ENCODE peak calls at places on chromosome 15, in ten cellular contexts. J, N, M, F, G, W, H, S, T and C are unnamed samples. For H3K4me1 and H3K36me3, the result is how much of the 10 kb centered on the place peaks cover.

GRCh38 chr15:49815937-49816336 is 195.1 kb downstream of the DTWD1 start:
- DNase-seq in J (peak), N (no peak), M (no peak), F (no peak), G (no peak), W (no peak), H (no peak), S (no peak), T (no peak), C (no peak)

GRCh38 chr15:79168922-79169322 is 78.3 kb upstream of the RASGRF1 start:
- DNase-seq in J (no peak), N (no peak), M (peak), F (peak), G (no peak), W (no peak), H (no peak), S (no peak), T (peak), C (no peak)

GRCh38 chr15:41936649-41937567 is 35.4 kb downstream of the EHD4 start:
- DNase-seq in J (no peak), N (peak), M (no peak), F (no peak), G (no peak), W (no peak), H (no peak), S (no peak), T (peak), C (peak)

GRCh38 chr15:76274226-76274625 is 37.0 kb downstream of the ETFA start:
- DNase-seq in J (no peak), N (no peak), M (no peak), F (no peak), G (no peak), W (no peak), H (no peak), S (no peak), T (no peak), C (no peak)

GRCh38 chr15:39589193-39589814 is 8.4 kb downstream of the THBS1 start:
- DNase-seq in J (no peak), N (no peak), M (no peak), F (peak), G (no peak), W (no peak), H (no peak), S (no peak), T (no peak), C (no peak)

GRCh38 chr15:59976480-59976879 is 27.6 kb upstream of the FOXB1 start:
- DNase-seq in J (no peak), N (no peak), M (no peak), F (no peak), G (no peak), W (no peak), H (no peak), S (no peak), T (no peak), C (peak)

GRCh38 chr15:70235347-70235746 is 137.6 kb upstream of the TLE3 start:
- DNase-seq in J (no peak), N (no peak), M (no peak), F (peak), G (no peak), W (no peak), H (no peak), S (no peak), T (no peak), C (no peak)

GRCh38 chr15:80450811-80451321 is 46.7 kb downstream of the ARNT2 start:
- DNase-seq in J (no peak), N (no peak), M (no peak), F (no peak), G (no peak), W (no peak), H (no peak), S (no peak), T (no peak), C (no peak)

GRCh38 chr15:80770356-80770705 is 8.8 kb upstream of the CEMIP start:
- DNase-seq in J (peak), N (no peak), M (no peak), F (no peak), G (no peak), W (no peak), H (no peak), S (no peak), T (no peak), C (no peak)

GRCh38 chr15:101810905-101811304 is 1.1 kb upstream of the OR4F15 start:
- DNase-seq in J (peak), N (no peak), M (no peak), F (no peak), G (no peak), W (no peak), H (no peak), S (no peak), T (no peak), C (no peak)

GRCh38 chr15:95247068-95247984 is 1016.0 kb downstream of the MCTP2 start:
- DNase-seq in J (peak), N (no peak), M (peak), F (peak), G (no peak), W (no peak), H (no peak), S (no peak), T (no peak), C (no peak)

GRCh38 chr15:35458176-35458856 is 87.6 kb downstream of the DPH6 start:
- DNase-seq in J (no peak), N (no peak), M (no peak), F (peak), G (no peak), W (no peak), H (no peak), S (no peak), T (no peak), C (no peak)

GRCh38 chr15:66412213-66412612 is 25.5 kb downstream of the MAP2K1 start:
- DNase-seq in J (no peak), N (no peak), M (no peak), F (no peak), G (no peak), W (no peak), H (no peak), S (no peak), T (no peak), C (no peak)

GRCh38 chr15:62569460-62570404 is 404.6 kb upstream of the C2CD4B start:
- DNase-seq in J (peak), N (no peak), M (no peak), F (peak), G (peak), W (peak), H (peak), S (peak), T (peak), C (no peak)

GRCh38 chr15:27805261-27806220 is 293.6 kb downstream of the OCA2 start:
- DNase-seq in J (no peak), N (no peak), M (no peak), F (no peak), G (no peak), W (no peak), H (no peak), S (no peak), T (no peak), C (no peak)

GRCh38 chr15:95262866-95263564 is 1031.7 kb downstream of the MCTP2 start:
- DNase-seq in J (peak), N (no peak), M (no peak), F (no peak), G (no peak), W (no peak), H (no peak), S (no peak), T (no peak), C (no peak)

GRCh38 chr15:39022532-39023305 is 458.1 kb upstream of the RASGRP1 start:
- DNase-seq in J (no peak), N (no peak), M (no peak), F (no peak), G (no peak), W (no peak), H (no peak), S (no peak), T (peak), C (no peak)

GRCh38 chr15:90142216-90143175 is 40.2 kb upstream of the IDH2 start:
- DNase-seq in J (no peak), N (no peak), M (no peak), F (no peak), G (no peak), W (no peak), H (no peak), S (peak), T (no peak), C (peak)

GRCh38 chr15:31393441-31394091 is 66.9 kb downstream of the KLF13 start:
- DNase-seq in J (no peak), N (no peak), M (no peak), F (no peak), G (no peak), W (no peak), H (no peak), S (no peak), T (peak), C (no peak)
- H3K4me3 ChIP-seq in J (no peak), N (no peak), M (no peak), F (no peak), G (peak), W (no peak), H (no peak), S (peak), T (no peak), C (no peak)

GRCh38 chr15:40900256-40901052 is 6.2 kb downstream of the VPS18 start:
- DNase-seq in J (no peak), N (no peak), M (no peak), F (no peak), G (no peak), W (no peak), H (no peak), S (no peak), T (no peak), C (no peak)
- H3K4me1 ChIP-seq in J (under half), N (under half), M (under half), F (under half), G (under half), W (under half), H (under half), S (half or more), T (under half), C (under half)

GRCh38 chr15:68808091-68808490 is 12.6 kb downstream of the ANP32A start:
- DNase-seq in J (no peak), N (no peak), M (no peak), F (no peak), G (no peak), W (no peak), H (no peak), S (no peak), T (no peak), C (no peak)
- H3K36me3 ChIP-seq in J (under half), N (under half), M (under half), F (under half), G (under half), W (under half), H (under half), S (under half), T (under half), C (under half)

GRCh38 chr15:88628018-88628673 is 7.0 kb downstream of the AEN start:
- DNase-seq in J (no peak), N (no peak), M (no peak), F (no peak), G (peak), W (no peak), H (no peak), S (no peak), T (no peak), C (no peak)
- H3K4me3 ChIP-seq in J (no peak), N (peak), M (no peak), F (no peak), G (no peak), W (no peak), H (no peak), S (no peak), T (no peak), C (peak)

GRCh38 chr15:61003683-61004299 is 225.3 kb downstream of the RORA start:
- DNase-seq in J (no peak), N (no peak), M (no peak), F (no peak), G (no peak), W (no peak), H (no peak), S (no peak), T (no peak), C (no peak)

GRCh38 chr15:61013146-61013545 is 216.0 kb downstream of the RORA start:
- DNase-seq in J (no peak), N (no peak), M (no peak), F (no peak), G (no peak), W (no peak), H (no peak), S (no peak), T (no peak), C (no peak)

GRCh38 chr15:61011576-61012336 is 217.3 kb downstream of the RORA start:
- DNase-seq in J (no peak), N (no peak), M (no peak), F (no peak), G (no peak), W (no peak), H (no peak), S (no peak), T (no peak), C (no peak)

GRCh38 chr15:61008915-61009314 is 220.2 kb downstream of the RORA start:
- DNase-seq in J (no peak), N (no peak), M (no peak), F (no peak), G (no peak), W (no peak), H (no peak), S (no peak), T (no peak), C (no peak)
- H3K4me1 ChIP-seq in J (under half), N (under half), M (under half), F (under half), G (under half), W (under half), H (under half), S (under half), T (under half), C (under half)

GRCh38 chr15:72766025-72766424 is 17.5 kb downstream of the ADPGK start:
- DNase-seq in J (no peak), N (no peak), M (no peak), F (no peak), G (no peak), W (no peak), H (no peak), S (no peak), T (no peak), C (no peak)
- H3K36me3 ChIP-seq in J (half or more), N (under half), M (under half), F (half or more), G (half or more), W (under half), H (under half), S (half or more), T (under half), C (half or more)